ENCODE peak calls at places on chromosome 2, in five cellular contexts. Z, Q, K, U and N are unnamed samples.

GRCh38 chr2:100013892-100014677 is 128.3 kb downstream of the AFF3 start:
- DNase-seq in Z (no peak), Q (peak; percentile 93), K (peak; percentile 99), U (peak; percentile 94), N (peak; percentile 93)

GRCh38 chr2:226766352-226767055 is 33.1 kb downstream of the IRS1 start:
- DNase-seq in Z (no peak), Q (peak; percentile 77), K (no peak), U (no peak), N (no peak)

GRCh38 chr2:176188218-176188968 is at the start of gene HOXD1:
- DNase-seq in Z (no peak), Q (no peak), K (no peak), U (no peak), N (peak; percentile 39)

GRCh38 chr2:197558393-197558792 is 42.5 kb downstream of the MOB4 start:
- DNase-seq in Z (no peak), Q (no peak), K (no peak), U (no peak), N (peak; percentile 3)

GRCh38 chr2:212330263-212330662 is 208.3 kb downstream of the ERBB4 start:
- DNase-seq in Z (no peak), Q (no peak), K (no peak), U (no peak), N (peak; percentile 2)

GRCh38 chr2:20676353-20677215 is 9.6 kb downstream of the GDF7 start:
- DNase-seq in Z (no peak), Q (no peak), K (no peak), U (no peak), N (no peak)

GRCh38 chr2:58762176-58762781 is 521.2 kb upstream of the FANCL start:
- DNase-seq in Z (no peak), Q (peak; percentile 63), K (peak; percentile 27), U (peak; percentile 4), N (peak; percentile 37)

GRCh38 chr2:61689526-61689925 is 151.4 kb upstream of the XPO1 start:
- DNase-seq in Z (no peak), Q (peak; percentile 60), K (no peak), U (no peak), N (no peak)

GRCh38 chr2:44016282-44016681 is 20.5 kb upstream of the LRPPRC start:
- DNase-seq in Z (no peak), Q (peak; percentile 38), K (peak; percentile 9), U (peak; percentile 20), N (peak; percentile 43)